ENCODE peak calls at places on chromosome 22, in four cellular contexts. W is uterus, F is tibial artery, K is upper lobe of right lung. X is an unnamed sample.

GRCh38 chr22:40036591-40037225 is 42.0 kb downstream of the FAM83F start:
- DNase-seq in W (no peak), F (peak; percentile 45), K (peak; percentile 74), X (peak; percentile 62)

GRCh38 chr22:42697542-42698013 is 23.1 kb downstream of the A4GALT start:
- DNase-seq in W (peak; percentile 89), F (peak; percentile 85), K (no peak), X (no peak)

GRCh38 chr22:33921576-33922181 is 1.4 kb upstream of the LARGE1 start:
- DNase-seq in W (peak; percentile 76), F (peak; percentile 54), K (peak; percentile 77), X (no peak)

GRCh38 chr22:42769574-42770447 is 49.1 kb upstream of the A4GALT start:
- DNase-seq in W (peak; percentile 79), F (peak; percentile 66), K (peak; percentile 77), X (no peak)

GRCh38 chr22:27476729-27477128 is 324.8 kb downstream of the MN1 start:
- DNase-seq in W (no peak), F (no peak), K (no peak), X (no peak)

GRCh38 chr22:43152355-43153071 is 1.2 kb downstream of the TSPO start:
- DNase-seq in W (peak; percentile 60), F (peak; percentile 82), K (peak; percentile 92), X (no peak)

GRCh38 chr22:33874206-33874605 is 46.1 kb downstream of the LARGE1 start:
- DNase-seq in W (no peak), F (no peak), K (no peak), X (no peak)

GRCh38 chr22:31940506-31940905 is 3.8 kb upstream of the YWHAH start:
- DNase-seq in W (no peak), F (no peak), K (peak; percentile 26), X (no peak)

GRCh38 chr22:42646569-42647525 is 2.3 kb downstream of the CYB5R3 start:
- DNase-seq in W (peak; percentile 55), F (no peak), K (peak; percentile 78), X (no peak)

GRCh38 chr22:48820481-48821345 is 1007.0 kb downstream of the BRD1 start:
- DNase-seq in W (no peak), F (no peak), K (peak; percentile 28), X (no peak)

GRCh38 chr22:43473031-43473430 is 61.2 kb downstream of the MPPED1 start:
- DNase-seq in W (no peak), F (no peak), K (no peak), X (no peak)

GRCh38 chr22:41910050-41910598 is 4.8 kb downstream of the SHISA8 start:
- DNase-seq in W (no peak), F (no peak), K (no peak), X (no peak)

GRCh38 chr22:40797427-40797826 is 21.7 kb downstream of the SLC25A17 start:
- DNase-seq in W (no peak), F (no peak), K (no peak), X (no peak)

GRCh38 chr22:29305836-29306174 is 645 bp upstream of the GAS2L1 start:
- DNase-seq in W (no peak), F (no peak), K (no peak), X (no peak)

GRCh38 chr22:29308148-29308790 is 1.8 kb downstream of the GAS2L1 start:
- DNase-seq in W (no peak), F (peak; percentile 23), K (no peak), X (no peak)

GRCh38 chr22:29307658-29308147 is 1.3 kb downstream of the GAS2L1 start:
- DNase-seq in W (no peak), F (no peak), K (no peak), X (no peak)

GRCh38 chr22:29306175-29306829 is at the start of gene GAS2L1:
- DNase-seq in W (peak; percentile 86), F (peak; percentile 83), K (peak; percentile 91), X (peak; percentile 51)

GRCh38 chr22:29306830-29307657 is 594 bp downstream of the GAS2L1 start:
- DNase-seq in W (peak; percentile 80), F (peak; percentile 81), K (peak; percentile 91), X (peak; percentile 44)
- H3K4me3 ChIP-seq in W (peak overlapping the region; percentile 87), F (peak overlapping the region; percentile 96), K (peak overlapping the region; percentile 85), X (peak overlapping the region; percentile 78)

GRCh38 chr22:24495365-24495675 is 188 bp downstream of the UPB1 start:
- DNase-seq in W (no peak), F (no peak), K (no peak), X (no peak)

GRCh38 chr22:24496234-24496633 is 1.1 kb downstream of the UPB1 start:
- DNase-seq in W (no peak), F (no peak), K (no peak), X (no peak)

GRCh38 chr22:24494182-24494534 is 974 bp upstream of the UPB1 start:
- DNase-seq in W (no peak), F (no peak), K (no peak), X (no peak)

GRCh38 chr22:24496661-24497060 is 1.5 kb downstream of the UPB1 start:
- DNase-seq in W (no peak), F (no peak), K (no peak), X (no peak)

DNA sequence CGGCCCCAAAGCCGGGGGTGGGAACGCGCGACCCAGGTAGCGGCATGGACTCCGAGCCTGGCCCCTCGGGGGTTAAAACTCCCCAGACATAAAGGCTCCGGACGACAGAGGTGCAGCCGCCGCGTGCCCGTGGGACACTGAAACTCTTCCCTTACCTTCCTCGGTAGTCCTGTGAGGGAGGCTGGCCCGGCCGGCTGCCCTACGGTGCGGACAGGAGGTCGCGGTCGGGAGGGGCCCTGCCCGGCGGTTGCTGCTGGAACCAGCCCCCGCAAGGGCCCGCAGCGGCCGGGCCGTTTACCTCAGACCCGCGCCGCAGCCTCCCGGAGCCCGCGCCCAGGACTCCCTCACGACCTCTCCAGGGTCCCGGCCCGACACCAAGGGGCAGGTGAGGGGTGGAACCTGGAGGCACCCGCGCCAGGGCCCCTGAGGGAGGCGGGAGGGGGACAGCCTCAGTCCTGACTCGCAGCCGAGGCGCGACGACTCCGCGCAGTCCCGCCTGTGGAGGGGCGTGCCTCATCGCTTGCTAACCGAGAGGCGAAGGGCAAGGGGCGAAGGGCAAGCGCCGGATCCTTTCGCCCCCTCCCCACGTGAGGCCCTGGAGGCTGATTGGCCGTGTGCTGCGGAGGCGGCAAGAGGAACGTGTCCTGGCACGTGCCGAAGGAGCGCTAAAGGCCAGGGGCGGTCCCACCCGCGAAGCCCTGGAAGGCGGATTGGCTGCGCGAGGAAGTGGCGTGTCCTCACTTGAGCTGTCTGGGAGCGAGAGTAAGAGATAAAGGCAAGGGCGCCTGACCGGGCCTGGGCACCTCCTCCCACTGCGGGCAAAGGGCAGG is at the start of gene UPB1:
- DNase-seq in W (no peak), F (no peak), K (peak; percentile 60), X (no peak)
- H3K4me3 ChIP-seq in W (no peak within 1 kb of the TSS), F (peak within 1 kb of the TSS; percentile 19), K (peak within 1 kb of the TSS; percentile 23), X (no peak within 1 kb of the TSS)

GRCh38 chr22:30821863-30822215 is 127.2 kb downstream of the OSBP2 start:
- DNase-seq in W (no peak), F (no peak), K (no peak), X (no peak)
- H3K4me3 ChIP-seq in W (no peak overlapping the region), F (no peak overlapping the region), K (peak overlapping the region; percentile 42), X (no peak overlapping the region)

DNA sequence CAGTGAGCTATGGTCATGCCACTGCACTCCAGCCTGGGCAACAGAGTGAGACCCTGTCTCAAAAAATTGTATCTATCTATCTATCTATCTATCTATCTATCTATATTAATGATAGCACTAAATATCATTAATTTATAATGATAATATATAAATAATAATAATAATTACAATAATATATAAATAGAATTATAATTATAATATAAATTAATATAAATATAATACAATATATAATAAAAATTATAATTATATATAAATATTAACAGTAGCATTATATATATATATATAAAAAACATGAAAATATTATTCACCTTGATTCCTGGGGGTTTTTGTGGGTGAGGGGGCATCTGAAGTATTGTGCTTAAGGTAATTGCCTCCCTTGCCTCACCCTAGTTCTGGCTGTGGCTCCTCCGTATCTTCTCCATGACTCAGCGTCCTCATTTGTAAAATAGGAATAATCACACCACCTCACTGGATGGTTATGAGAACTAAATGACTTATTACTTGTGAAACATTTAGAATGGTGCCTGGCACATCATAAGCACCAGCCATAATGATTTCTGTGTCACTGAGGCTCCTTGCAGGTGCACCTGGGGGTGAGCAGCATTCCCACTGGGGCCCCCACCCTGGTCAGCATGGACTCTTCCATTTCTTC is 18.8 kb downstream of the RASD2 start:
- DNase-seq in W (no peak), F (no peak), K (no peak), X (no peak)
- H3K4me3 ChIP-seq in W (no peak overlapping the region), F (no peak overlapping the region), K (no peak overlapping the region), X (no peak overlapping the region)

GRCh38 chr22:20268350-20269012 is 363 bp upstream of the RTN4R start:
- DNase-seq in W (peak; percentile 68), F (no peak), K (peak; percentile 85), X (no peak)
- H3K4me3 ChIP-seq in W (peak overlapping the region; percentile 4), F (no peak overlapping the region), K (no peak overlapping the region), X (peak overlapping the region; percentile 37)

DNA sequence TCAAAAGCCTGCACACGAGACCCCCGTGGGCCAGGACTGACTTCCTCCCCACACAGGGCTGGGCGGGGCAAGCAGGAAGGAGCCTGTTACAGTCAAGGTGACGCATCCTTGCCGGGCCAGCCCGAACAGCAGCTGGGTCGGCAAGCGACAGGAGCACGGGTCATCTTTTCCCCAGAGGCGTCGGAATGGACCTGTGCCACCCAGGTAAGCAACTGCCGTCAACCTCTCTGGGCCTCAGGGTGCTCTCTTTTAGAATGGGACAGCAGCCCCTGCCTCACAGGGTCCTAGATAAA is at the start of gene CYTH4:
- DNase-seq in W (no peak), F (peak; percentile 59), K (peak; percentile 89), X (no peak)
- H3K4me3 ChIP-seq in W (no peak within 1 kb of the TSS), F (peak within 1 kb of the TSS; percentile 35), K (peak within 1 kb of the TSS; percentile 59), X (no peak within 1 kb of the TSS)

X was measured in Jurkat, Clone E6-1.